ENCODE peak calls at places on chromosome 1, in ten cellular contexts. One of them, this sample, is unnamed.

GRCh38 chr1:212138441-212138840 is 102.9 kb downstream of the DTL start:
- ATAC-seq in heart right ventricle: no peak
- ATAC-seq in left lung: no peak
- ATAC-seq in upper lobe of left lung: no peak
- ATAC-seq in left cardiac atrium: peak
- ATAC-seq in naive thymus-derived CD8-positive, alpha-beta T cell: no peak
- ATAC-seq in activated T-cell treated with anti-CD3 and anti-CD28 coated beads, Interleukin-2, amount 50 U/mL, for 4 hours: no peak
- ATAC-seq in gastroesophageal sphincter: no peak
- ATAC-seq in SK-N-SH treated with all-trans-retinoic acid at 6 μM for 48 hours: no peak
- ATAC-seq in lung: no peak
- ATAC-seq in this sample: no peak

GRCh38 chr1:26705788-26706237 is 10.0 kb downstream of the ARID1A start:
- ATAC-seq in heart right ventricle: no peak
- ATAC-seq in left lung: peak
- ATAC-seq in upper lobe of left lung: peak
- ATAC-seq in left cardiac atrium: peak
- ATAC-seq in naive thymus-derived CD8-positive, alpha-beta T cell: no peak
- ATAC-seq in activated T-cell treated with anti-CD3 and anti-CD28 coated beads, Interleukin-2, amount 50 U/mL, for 4 hours: no peak
- ATAC-seq in gastroesophageal sphincter: peak
- ATAC-seq in SK-N-SH treated with all-trans-retinoic acid at 6 μM for 48 hours: peak
- ATAC-seq in lung: peak
- ATAC-seq in this sample: no peak

GRCh38 chr1:35506960-35507901 is 50.0 kb downstream of the KIAA0319L start:
- ATAC-seq in heart right ventricle: no peak
- ATAC-seq in left lung: no peak
- ATAC-seq in upper lobe of left lung: no peak
- ATAC-seq in left cardiac atrium: no peak
- ATAC-seq in naive thymus-derived CD8-positive, alpha-beta T cell: peak
- ATAC-seq in activated T-cell treated with anti-CD3 and anti-CD28 coated beads, Interleukin-2, amount 50 U/mL, for 4 hours: no peak
- ATAC-seq in gastroesophageal sphincter: no peak
- ATAC-seq in SK-N-SH treated with all-trans-retinoic acid at 6 μM for 48 hours: no peak
- ATAC-seq in lung: no peak
- ATAC-seq in this sample: no peak

GRCh38 chr1:7654725-7655124 is 116.4 kb upstream of the VAMP3 start:
- ATAC-seq in heart right ventricle: no peak
- ATAC-seq in left lung: no peak
- ATAC-seq in upper lobe of left lung: no peak
- ATAC-seq in left cardiac atrium: no peak
- ATAC-seq in naive thymus-derived CD8-positive, alpha-beta T cell: no peak
- ATAC-seq in activated T-cell treated with anti-CD3 and anti-CD28 coated beads, Interleukin-2, amount 50 U/mL, for 4 hours: no peak
- ATAC-seq in gastroesophageal sphincter: no peak
- ATAC-seq in SK-N-SH treated with all-trans-retinoic acid at 6 μM for 48 hours: no peak
- ATAC-seq in lung: no peak
- ATAC-seq in this sample: no peak

GRCh38 chr1:59877108-59877682 is 49.4 kb downstream of the CYP2J2 start:
- ATAC-seq in heart right ventricle: no peak
- ATAC-seq in left lung: no peak
- ATAC-seq in upper lobe of left lung: no peak
- ATAC-seq in left cardiac atrium: no peak
- ATAC-seq in naive thymus-derived CD8-positive, alpha-beta T cell: no peak
- ATAC-seq in activated T-cell treated with anti-CD3 and anti-CD28 coated beads, Interleukin-2, amount 50 U/mL, for 4 hours: no peak
- ATAC-seq in gastroesophageal sphincter: no peak
- ATAC-seq in SK-N-SH treated with all-trans-retinoic acid at 6 μM for 48 hours: no peak
- ATAC-seq in lung: no peak
- ATAC-seq in this sample: no peak

GRCh38 chr1:118333601-118334241 is 148.7 kb upstream of the SPAG17 start:
- ATAC-seq in heart right ventricle: no peak
- ATAC-seq in left lung: no peak
- ATAC-seq in upper lobe of left lung: no peak
- ATAC-seq in left cardiac atrium: no peak
- ATAC-seq in naive thymus-derived CD8-positive, alpha-beta T cell: no peak
- ATAC-seq in activated T-cell treated with anti-CD3 and anti-CD28 coated beads, Interleukin-2, amount 50 U/mL, for 4 hours: no peak
- ATAC-seq in gastroesophageal sphincter: no peak
- ATAC-seq in SK-N-SH treated with all-trans-retinoic acid at 6 μM for 48 hours: no peak
- ATAC-seq in lung: no peak
- ATAC-seq in this sample: no peak

GRCh38 chr1:150067184-150068182 is at the start of gene VPS45:
- ATAC-seq in heart right ventricle: peak
- ATAC-seq in left lung: peak
- ATAC-seq in upper lobe of left lung: peak
- ATAC-seq in left cardiac atrium: peak
- ATAC-seq in naive thymus-derived CD8-positive, alpha-beta T cell: peak
- ATAC-seq in activated T-cell treated with anti-CD3 and anti-CD28 coated beads, Interleukin-2, amount 50 U/mL, for 4 hours: peak
- ATAC-seq in gastroesophageal sphincter: peak
- ATAC-seq in SK-N-SH treated with all-trans-retinoic acid at 6 μM for 48 hours: peak
- ATAC-seq in lung: peak
- ATAC-seq in this sample: peak

GRCh38 chr1:84361796-84362195 is 36.5 kb upstream of the DNASE2B start:
- ATAC-seq in heart right ventricle: no peak
- ATAC-seq in left lung: no peak
- ATAC-seq in upper lobe of left lung: no peak
- ATAC-seq in left cardiac atrium: no peak
- ATAC-seq in naive thymus-derived CD8-positive, alpha-beta T cell: no peak
- ATAC-seq in activated T-cell treated with anti-CD3 and anti-CD28 coated beads, Interleukin-2, amount 50 U/mL, for 4 hours: no peak
- ATAC-seq in gastroesophageal sphincter: no peak
- ATAC-seq in SK-N-SH treated with all-trans-retinoic acid at 6 μM for 48 hours: no peak
- ATAC-seq in lung: no peak
- ATAC-seq in this sample: no peak

GRCh38 chr1:66217021-66217420 is 316.9 kb upstream of the SGIP1 start:
- ATAC-seq in heart right ventricle: no peak
- ATAC-seq in left lung: peak
- ATAC-seq in upper lobe of left lung: no peak
- ATAC-seq in left cardiac atrium: no peak
- ATAC-seq in naive thymus-derived CD8-positive, alpha-beta T cell: no peak
- ATAC-seq in activated T-cell treated with anti-CD3 and anti-CD28 coated beads, Interleukin-2, amount 50 U/mL, for 4 hours: no peak
- ATAC-seq in gastroesophageal sphincter: peak
- ATAC-seq in SK-N-SH treated with all-trans-retinoic acid at 6 μM for 48 hours: peak
- ATAC-seq in lung: no peak
- ATAC-seq in this sample: no peak

GRCh38 chr1:155513300-155513926 is 49.2 kb downstream of the ASH1L start:
- ATAC-seq in heart right ventricle: no peak
- ATAC-seq in left lung: peak
- ATAC-seq in upper lobe of left lung: no peak
- ATAC-seq in left cardiac atrium: no peak
- ATAC-seq in naive thymus-derived CD8-positive, alpha-beta T cell: no peak
- ATAC-seq in activated T-cell treated with anti-CD3 and anti-CD28 coated beads, Interleukin-2, amount 50 U/mL, for 4 hours: no peak
- ATAC-seq in gastroesophageal sphincter: no peak
- ATAC-seq in SK-N-SH treated with all-trans-retinoic acid at 6 μM for 48 hours: peak
- ATAC-seq in lung: no peak
- ATAC-seq in this sample: no peak

GRCh38 chr1:15947382-15948090 is 28.4 kb downstream of the ZBTB17 start:
- ATAC-seq in heart right ventricle: no peak
- ATAC-seq in left lung: no peak
- ATAC-seq in upper lobe of left lung: no peak
- ATAC-seq in left cardiac atrium: no peak
- ATAC-seq in naive thymus-derived CD8-positive, alpha-beta T cell: no peak
- ATAC-seq in activated T-cell treated with anti-CD3 and anti-CD28 coated beads, Interleukin-2, amount 50 U/mL, for 4 hours: no peak
- ATAC-seq in gastroesophageal sphincter: no peak
- ATAC-seq in SK-N-SH treated with all-trans-retinoic acid at 6 μM for 48 hours: no peak
- ATAC-seq in lung: no peak
- ATAC-seq in this sample: no peak

GRCh38 chr1:6872573-6873261 is 87.5 kb downstream of the CAMTA1 start:
- ATAC-seq in heart right ventricle: no peak
- ATAC-seq in left lung: no peak
- ATAC-seq in upper lobe of left lung: no peak
- ATAC-seq in left cardiac atrium: no peak
- ATAC-seq in naive thymus-derived CD8-positive, alpha-beta T cell: no peak
- ATAC-seq in activated T-cell treated with anti-CD3 and anti-CD28 coated beads, Interleukin-2, amount 50 U/mL, for 4 hours: no peak
- ATAC-seq in gastroesophageal sphincter: no peak
- ATAC-seq in SK-N-SH treated with all-trans-retinoic acid at 6 μM for 48 hours: no peak
- ATAC-seq in lung: no peak
- ATAC-seq in this sample: no peak

GRCh38 chr1:59172693-59173092 is 124.2 kb upstream of the FGGY start:
- ATAC-seq in heart right ventricle: no peak
- ATAC-seq in left lung: no peak
- ATAC-seq in upper lobe of left lung: no peak
- ATAC-seq in left cardiac atrium: no peak
- ATAC-seq in naive thymus-derived CD8-positive, alpha-beta T cell: no peak
- ATAC-seq in activated T-cell treated with anti-CD3 and anti-CD28 coated beads, Interleukin-2, amount 50 U/mL, for 4 hours: no peak
- ATAC-seq in gastroesophageal sphincter: no peak
- ATAC-seq in SK-N-SH treated with all-trans-retinoic acid at 6 μM for 48 hours: no peak
- ATAC-seq in lung: no peak
- ATAC-seq in this sample: no peak

GRCh38 chr1:85612704-85613361 is 32.3 kb downstream of the CCN1 start:
- ATAC-seq in heart right ventricle: peak
- ATAC-seq in left lung: peak
- ATAC-seq in upper lobe of left lung: peak
- ATAC-seq in left cardiac atrium: peak
- ATAC-seq in naive thymus-derived CD8-positive, alpha-beta T cell: no peak
- ATAC-seq in activated T-cell treated with anti-CD3 and anti-CD28 coated beads, Interleukin-2, amount 50 U/mL, for 4 hours: no peak
- ATAC-seq in gastroesophageal sphincter: no peak
- ATAC-seq in SK-N-SH treated with all-trans-retinoic acid at 6 μM for 48 hours: peak
- ATAC-seq in lung: peak
- ATAC-seq in this sample: no peak

This sample was measured in stimulated activated memory B cell treated with anti-CD40 and anti-IgM and Interleukin-4, amounts not matched to agents 10 μg/mL and 1 μg/mL and 100 μg/mL, for 72 hours.